ENCODE peak calls at places on chromosome 4, in ten cellular contexts. R is activated naive CD4-positive, alpha-beta T cell treated with Interleukin-2 at 50 U/mL for 16 hours; X is HFF-Myc; J is hypothalamus; T is EL; H is ascending aorta; C is amniotic stem cell; O is activated CD4-positive, CD25-positive, alpha-beta regulatory T cell treated with anti-CD3 and anti-CD28 coated beads, Interleukin-2, amount 50 U/mL, for 72 hours; M is stimulated activated naive CD8-positive, alpha-beta T cell treated with anti-CD3 and anti-CD28 coated beads, Interleukin-15, amount 100 ng/mL, for 72 hours; E is tibial nerve. B is an unnamed sample.

GRCh38 chr4:147965056-147965455 is 233.2 kb downstream of the ARHGAP10 start:
- DNase-seq in R (no peak), X (no peak), J (no peak), T (no peak), H (no peak), C (no peak), O (no peak), M (no peak), E (no peak), B (no peak)

GRCh38 chr4:37482236-37482635 is 203.9 kb downstream of the RELL1 start:
- DNase-seq in R (no peak), X (no peak), J (no peak), T (no peak), H (no peak), C (no peak), O (no peak), M (no peak), E (no peak), B (no peak)

GRCh38 chr4:174134361-174134760 is 149.1 kb downstream of the FBXO8 start:
- DNase-seq in R (no peak), X (no peak), J (no peak), T (no peak), H (no peak), C (no peak), O (no peak), M (no peak), E (no peak), B (no peak)

GRCh38 chr4:126961661-126962060 is 671.1 kb upstream of the INTU start:
- DNase-seq in R (no peak), X (no peak), J (no peak), T (no peak), H (no peak), C (no peak), O (no peak), M (no peak), E (no peak), B (no peak)

GRCh38 chr4:162061214-162061613 is 102.6 kb downstream of the FSTL5 start:
- DNase-seq in R (no peak), X (no peak), J (no peak), T (peak), H (no peak), C (no peak), O (no peak), M (no peak), E (no peak), B (no peak)

GRCh38 chr4:48792348-48793006 is 12.4 kb upstream of the FRYL start:
- DNase-seq in R (no peak), X (no peak), J (no peak), T (no peak), H (no peak), C (no peak), O (no peak), M (no peak), E (no peak), B (no peak)

GRCh38 chr4:39526810-39527295 is 386 bp downstream of the UGDH start:
- DNase-seq in R (peak), X (no peak), J (peak), T (no peak), H (no peak), C (no peak), O (no peak), M (peak), E (no peak), B (peak)

GRCh38 chr4:31984872-31985271 is 1264.7 kb downstream of the PCDH7 start:
- DNase-seq in R (no peak), X (no peak), J (no peak), T (no peak), H (no peak), C (no peak), O (no peak), M (no peak), E (no peak), B (no peak)

GRCh38 chr4:1746265-1746691 is 25.0 kb downstream of the TACC3 start:
- DNase-seq in R (peak), X (no peak), J (peak), T (peak), H (peak), C (no peak), O (peak), M (peak), E (peak), B (peak)

GRCh38 chr4:177077095-177077494 is 232.6 kb upstream of the NEIL3 start:
- DNase-seq in R (no peak), X (no peak), J (no peak), T (no peak), H (no peak), C (no peak), O (no peak), M (no peak), E (no peak), B (no peak)

GRCh38 chr4:2598661-2599654 is 62.5 kb downstream of the FAM193A start:
- DNase-seq in R (no peak), X (no peak), J (no peak), T (no peak), H (peak), C (no peak), O (no peak), M (no peak), E (no peak), B (no peak)

GRCh38 chr4:40422309-40422708 is 87.2 kb downstream of the CHRNA9 start:
- DNase-seq in R (no peak), X (no peak), J (no peak), T (no peak), H (no peak), C (no peak), O (no peak), M (no peak), E (no peak), B (no peak)

GRCh38 chr4:98462487-98462886 is 195.9 kb downstream of the TSPAN5 start:
- DNase-seq in R (no peak), X (no peak), J (no peak), T (no peak), H (no peak), C (no peak), O (no peak), M (no peak), E (no peak), B (no peak)

GRCh38 chr4:57148831-57149230 is 38.6 kb upstream of the IGFBP7 start:
- DNase-seq in R (no peak), X (no peak), J (no peak), T (peak), H (no peak), C (no peak), O (no peak), M (no peak), E (no peak), B (no peak)

GRCh38 chr4:24995346-24995745 is 35.4 kb downstream of the LGI2 start:
- DNase-seq in R (no peak), X (no peak), J (no peak), T (no peak), H (no peak), C (no peak), O (no peak), M (no peak), E (no peak), B (no peak)

GRCh38 chr4:8427761-8428287 is 12.7 kb downstream of the ACOX3 start:
- DNase-seq in R (no peak), X (no peak), J (no peak), T (peak), H (no peak), C (no peak), O (no peak), M (no peak), E (no peak), B (no peak)

GRCh38 chr4:166277406-166277805 is 404.4 kb downstream of the TLL1 start:
- DNase-seq in R (no peak), X (no peak), J (no peak), T (peak), H (no peak), C (no peak), O (no peak), M (no peak), E (no peak), B (no peak)

GRCh38 chr4:38503689-38504395 is 160.2 kb upstream of the KLF3 start:
- DNase-seq in R (no peak), X (no peak), J (no peak), T (no peak), H (no peak), C (no peak), O (no peak), M (no peak), E (no peak), B (no peak)

GRCh38 chr4:122739174-122739573 is 6.7 kb downstream of the BBS12 start:
- DNase-seq in R (no peak), X (no peak), J (no peak), T (peak), H (no peak), C (peak), O (no peak), M (no peak), E (no peak), B (no peak)

GRCh38 chr4:174317531-174317930 is 33.8 kb downstream of the CEP44 start:
- DNase-seq in R (no peak), X (no peak), J (no peak), T (no peak), H (no peak), C (no peak), O (no peak), M (no peak), E (no peak), B (no peak)

GRCh38 chr4:56656346-56656643 is 24.8 kb downstream of the HOPX start:
- DNase-seq in R (peak), X (no peak), J (peak), T (peak), H (no peak), C (no peak), O (peak), M (peak), E (no peak), B (peak)

GRCh38 chr4:163493643-163494359 is 689 bp upstream of the TMA16 start:
- DNase-seq in R (no peak), X (no peak), J (no peak), T (no peak), H (no peak), C (no peak), O (no peak), M (no peak), E (no peak), B (peak)

GRCh38 chr4:74364649-74365491 is at the start of gene EREG:
- DNase-seq in R (no peak), X (peak), J (peak), T (peak), H (no peak), C (no peak), O (no peak), M (peak), E (no peak), B (peak)

B was measured in heart right ventricle.